ENCODE peak calls at places on chromosome 1, in nine cellular contexts. L, D, P, E, T, A, X, C and S are unnamed samples.

GRCh38 chr1:183472488-183473285 is at the start of gene SMG7:
- DNase-seq in T (peak), E (no peak), C (no peak), A (no peak), X (no peak), D (peak), P (peak), L (peak), S (no peak)

GRCh38 chr1:44808063-44808937 is at the start of gene BTBD19:
- DNase-seq in E (no peak), X (peak), A (peak), C (peak), T (peak), D (peak), L (peak), P (no peak), S (no peak)

GRCh38 chr1:2525896-2526823 is at the start of gene PANK4:
- DNase-seq in C (peak), X (peak), L (peak), T (peak), P (peak), A (peak), E (peak), D (peak), S (peak)

GRCh38 chr1:101140041-101140718 is 96.6 kb upstream of the S1PR1 start:
- DNase-seq in A (no peak), E (no peak), T (no peak), X (no peak), D (no peak), P (no peak), C (no peak), L (no peak), S (no peak)

GRCh38 chr1:117825414-117825813 is 104.0 kb downstream of the GDAP2 start:
- DNase-seq in L (no peak), E (no peak), D (no peak), P (no peak), T (no peak), X (no peak), C (no peak), A (no peak), S (no peak)

GRCh38 chr1:171817511-171818265 is 23.6 kb upstream of the DNM3 start:
- DNase-seq in A (peak), C (peak), P (no peak), X (no peak), D (peak), T (peak), L (peak), E (no peak), S (no peak)

GRCh38 chr1:177164380-177165068 is at the start of gene ASTN1:
- DNase-seq in C (no peak), A (no peak), T (no peak), L (no peak), E (no peak), X (no peak), P (no peak), D (peak), S (no peak)

GRCh38 chr1:95041491-95042165 is 31.1 kb downstream of the ALG14 start:
- DNase-seq in P (peak), X (peak), T (no peak), A (no peak), D (no peak), E (peak), L (peak), C (peak), S (no peak)

GRCh38 chr1:43671626-43672330 is 21.8 kb downstream of the KDM4A start:
- DNase-seq in A (no peak), D (no peak), P (no peak), E (no peak), L (peak), X (no peak), T (no peak), C (peak), S (no peak)

GRCh38 chr1:8138673-8139072 is 112.6 kb upstream of the ERRFI1 start:
- DNase-seq in D (no peak), T (no peak), E (no peak), C (no peak), L (no peak), P (no peak), A (no peak), X (no peak), S (no peak)

GRCh38 chr1:88472283-88472682 is 211.8 kb upstream of the PKN2 start:
- DNase-seq in P (no peak), D (no peak), X (no peak), C (no peak), L (no peak), E (no peak), T (no peak), A (no peak), S (no peak)

GRCh38 chr1:55868026-55868425 is 652.9 kb upstream of the USP24 start:
- DNase-seq in A (no peak), X (no peak), C (peak), P (no peak), T (no peak), D (no peak), E (peak), L (peak), S (no peak)

GRCh38 chr1:209305221-209305954 is 278.1 kb upstream of the CAMK1G start:
- DNase-seq in T (no peak), C (no peak), A (no peak), P (no peak), D (peak), X (no peak), E (no peak), L (no peak), S (no peak)

GRCh38 chr1:174995121-174995520 is 4.6 kb upstream of the CACYBP start:
- DNase-seq in E (no peak), T (no peak), D (no peak), C (no peak), L (no peak), P (no peak), A (no peak), X (no peak), S (no peak)

GRCh38 chr1:201466492-201466891 is 2.5 kb downstream of the PHLDA3 start:
- DNase-seq in P (no peak), D (no peak), T (no peak), L (no peak), C (no peak), X (no peak), E (no peak), A (no peak), S (no peak)

GRCh38 chr1:162416909-162417308 is 5.0 kb upstream of the SH2D1B start:
- DNase-seq in L (no peak), A (no peak), P (no peak), E (no peak), C (no peak), D (no peak), X (no peak), T (no peak), S (no peak)

GRCh38 chr1:160091666-160092223 is 6.7 kb downstream of the IGSF8 start:
- DNase-seq in L (no peak), T (no peak), A (no peak), C (no peak), P (no peak), E (no peak), D (no peak), X (no peak), S (no peak)

GRCh38 chr1:942864-943533 is 16.1 kb downstream of the NOC2L start:
- DNase-seq in C (peak), L (no peak), X (no peak), A (no peak), T (no peak), E (no peak), D (no peak), P (no peak), S (no peak)

GRCh38 chr1:88763649-88764406 is 79.8 kb downstream of the PKN2 start:
- DNase-seq in P (no peak), X (no peak), D (no peak), T (no peak), E (no peak), L (peak), C (no peak), A (no peak), S (no peak)

GRCh38 chr1:156677616-156678596 is 699 bp upstream of the NES start:
- DNase-seq in A (peak), C (peak), L (peak), D (peak), T (no peak), P (peak), X (no peak), E (peak), S (no peak)

GRCh38 chr1:16080422-16081150 is 7.1 kb upstream of the FAM131C start:
- DNase-seq in L (no peak), C (no peak), D (no peak), X (no peak), T (no peak), P (no peak), A (no peak), E (no peak), S (no peak)

GRCh38 chr1:78277253-78277652 is 213.5 kb upstream of the PTGFR start:
- DNase-seq in X (no peak), T (no peak), A (no peak), E (no peak), P (no peak), C (peak), L (peak), D (no peak), S (no peak)

GRCh38 chr1:167683641-167684502 is 37.9 kb upstream of the MPZL1 start:
- DNase-seq in X (no peak), A (no peak), D (peak), E (no peak), P (no peak), C (peak), T (no peak), L (peak), S (no peak)